ENCODE peak calls at places on chromosomes 7 and 10, in nine cellular contexts. K is breast epithelium; D is activated CD4-positive, alpha-beta T cell treated with anti-CD3 and anti-CD28 coated beads for 24 hours; G is posterior vena cava; M is COR-L47; U is activated naive CD8-positive, alpha-beta T cell treated with anti-CD3 and anti-CD28 coated beads, Interleukin-2, amount 50 U/mL, for 24 hours; X is nephron progenitor cell; E is left ventricle myocardium superior; Z is GM19239. P is an unnamed sample.

GRCh38 chr10:92544296-92544695 is 29.6 kb downstream of the IDE start:
- DNase-seq in K (no peak), D (no peak), G (no peak), M (no peak), U (no peak), X (no peak), E (no peak), Z (no peak), P (no peak)

GRCh38 chr7:105675873-105676484 is 94.7 kb upstream of the EFCAB10 start:
- DNase-seq in K (no peak), D (peak), G (peak), M (peak), U (peak), X (no peak), E (peak), Z (no peak), P (peak)

GRCh38 chr10:44662002-44662401 is 249.1 kb upstream of the TMEM72 start:
- DNase-seq in K (no peak), D (no peak), G (no peak), M (no peak), U (no peak), X (no peak), E (no peak), Z (no peak), P (no peak)

GRCh38 chr10:69377936-69378335 is 38.8 kb downstream of the TACR2 start:
- DNase-seq in K (no peak), D (no peak), G (no peak), M (no peak), U (no peak), X (no peak), E (no peak), Z (no peak), P (peak)

GRCh38 chr7:7779888-7780287 is 61.5 kb upstream of the RPA3 start:
- DNase-seq in K (no peak), D (no peak), G (no peak), M (no peak), U (no peak), X (no peak), E (no peak), Z (no peak), P (no peak)

GRCh38 chr7:18762189-18762588 is 266.6 kb downstream of the HDAC9 start:
- DNase-seq in K (no peak), D (no peak), G (no peak), M (no peak), U (no peak), X (peak), E (no peak), Z (no peak), P (peak)

GRCh38 chr7:66319373-66319979 is 114.3 kb downstream of the TPST1 start:
- DNase-seq in K (no peak), D (no peak), G (no peak), M (no peak), U (no peak), X (no peak), E (no peak), Z (no peak), P (no peak)

GRCh38 chr7:79506481-79506880 is 53.0 kb upstream of the MAGI2 start:
- DNase-seq in K (no peak), D (no peak), G (no peak), M (no peak), U (no peak), X (peak), E (no peak), Z (no peak), P (no peak)

GRCh38 chr10:47349941-47350371 is 1.8 kb downstream of the RBP3 start:
- DNase-seq in K (no peak), D (no peak), G (peak), M (no peak), U (no peak), X (no peak), E (no peak), Z (no peak), P (no peak)

GRCh38 chr10:106555599-106555998 is 608.9 kb downstream of the SORCS1 start:
- DNase-seq in K (no peak), D (no peak), G (no peak), M (no peak), U (no peak), X (no peak), E (no peak), Z (no peak), P (no peak)

GRCh38 chr10:19730848-19731247 is 85.4 kb upstream of the PLXDC2 start:
- DNase-seq in K (no peak), D (no peak), G (no peak), M (no peak), U (no peak), X (no peak), E (no peak), Z (no peak), P (no peak)

GRCh38 chr10:86775056-86775858 is 18.8 kb downstream of the BMPR1A start:
- DNase-seq in K (no peak), D (no peak), G (no peak), M (no peak), U (no peak), X (no peak), E (no peak), Z (peak), P (no peak)

GRCh38 chr7:22607180-22607579 is 107.2 kb upstream of the STEAP1B start:
- DNase-seq in K (no peak), D (no peak), G (no peak), M (no peak), U (no peak), X (no peak), E (no peak), Z (no peak), P (no peak)

GRCh38 chr7:88307841-88308240 is 1.1 kb upstream of the STEAP4 start:
- DNase-seq in K (no peak), D (no peak), G (no peak), M (no peak), U (no peak), X (no peak), E (no peak), Z (no peak), P (no peak)

GRCh38 chr7:18792866-18793595 is 297.5 kb downstream of the HDAC9 start:
- DNase-seq in K (no peak), D (no peak), G (no peak), M (no peak), U (no peak), X (no peak), E (no peak), Z (no peak), P (no peak)

GRCh38 chr10:13722747-13723657 is 136.2 kb downstream of the PRPF18 start:
- DNase-seq in K (no peak), D (no peak), G (no peak), M (no peak), U (no peak), X (no peak), E (no peak), Z (no peak), P (no peak)

GRCh38 chr10:111824128-111824527 is 359.4 kb downstream of the GPAM start:
- DNase-seq in K (no peak), D (no peak), G (no peak), M (no peak), U (no peak), X (no peak), E (no peak), Z (no peak), P (no peak)

GRCh38 chr10:79003183-79004100 is 65.3 kb upstream of the ZMIZ1 start:
- DNase-seq in K (no peak), D (no peak), G (no peak), M (no peak), U (no peak), X (peak), E (peak), Z (no peak), P (peak)

GRCh38 chr10:100007239-100008141 is 2.3 kb downstream of the DNMBP start:
- DNase-seq in K (no peak), D (no peak), G (no peak), M (no peak), U (no peak), X (no peak), E (no peak), Z (no peak), P (peak)

GRCh38 chr10:99788598-99789259 is 6.3 kb downstream of the ABCC2 start:
- DNase-seq in K (peak), D (no peak), G (no peak), M (no peak), U (no peak), X (no peak), E (no peak), Z (no peak), P (peak)

GRCh38 chr10:30527623-30528426 is 93.8 kb downstream of the MAP3K8 start:
- DNase-seq in K (no peak), D (no peak), G (no peak), M (no peak), U (no peak), X (no peak), E (no peak), Z (no peak), P (no peak)

GRCh38 chr10:98898987-98899386 is 336.7 kb downstream of the HPSE2 start:
- DNase-seq in K (no peak), D (no peak), G (no peak), M (no peak), U (no peak), X (no peak), E (no peak), Z (no peak), P (no peak)

GRCh38 chr7:14389052-14389988 is 399.9 kb upstream of the ETV1 start:
- DNase-seq in K (no peak), D (no peak), G (no peak), M (peak), U (no peak), X (no peak), E (no peak), Z (no peak), P (no peak)

P was measured in right cardiac atrium.